ENCODE peak calls at places on chromosomes 1 and 21, in seven cellular contexts. One of them, this sample, is unnamed.

GRCh38 chr1:246564839-246565750 is 966 bp downstream of the TFB2M start:
- DNase-seq in EH: peak
- DNase-seq in NCI-H146: no peak
- DNase-seq in CD8-positive, alpha-beta T cell: no peak
- DNase-seq in Panc1: no peak
- DNase-seq in mesendoderm: no peak
- DNase-seq in tibial artery: no peak
- DNase-seq in this sample: no peak

GRCh38 chr1:35287807-35288640 is 19.5 kb downstream of the ZMYM4 start:
- DNase-seq in EH: peak
- DNase-seq in NCI-H146: no peak
- DNase-seq in CD8-positive, alpha-beta T cell: no peak
- DNase-seq in Panc1: no peak
- DNase-seq in mesendoderm: no peak
- DNase-seq in tibial artery: no peak
- DNase-seq in this sample: no peak

GRCh38 chr1:90074555-90075315 is 79.8 kb downstream of the ZNF326 start:
- DNase-seq in EH: peak
- DNase-seq in NCI-H146: peak
- DNase-seq in CD8-positive, alpha-beta T cell: no peak
- DNase-seq in Panc1: no peak
- DNase-seq in mesendoderm: no peak
- DNase-seq in tibial artery: no peak
- DNase-seq in this sample: peak

GRCh38 chr1:45001011-45001481 is 10.1 kb downstream of the HECTD3 start:
- DNase-seq in EH: no peak
- DNase-seq in NCI-H146: no peak
- DNase-seq in CD8-positive, alpha-beta T cell: no peak
- DNase-seq in Panc1: no peak
- DNase-seq in mesendoderm: peak
- DNase-seq in tibial artery: no peak
- DNase-seq in this sample: no peak

GRCh38 chr1:39609618-39610331 is 29.7 kb downstream of the HEYL start:
- DNase-seq in EH: peak
- DNase-seq in NCI-H146: peak
- DNase-seq in CD8-positive, alpha-beta T cell: peak
- DNase-seq in Panc1: peak
- DNase-seq in mesendoderm: peak
- DNase-seq in tibial artery: peak
- DNase-seq in this sample: no peak

GRCh38 chr1:87766737-87767136 is 438.1 kb downstream of the LMO4 start:
- DNase-seq in EH: peak
- DNase-seq in NCI-H146: no peak
- DNase-seq in CD8-positive, alpha-beta T cell: no peak
- DNase-seq in Panc1: no peak
- DNase-seq in mesendoderm: no peak
- DNase-seq in tibial artery: no peak
- DNase-seq in this sample: no peak

GRCh38 chr1:182182311-182182710 is 120.8 kb upstream of the ZNF648 start:
- DNase-seq in EH: no peak
- DNase-seq in NCI-H146: no peak
- DNase-seq in CD8-positive, alpha-beta T cell: no peak
- DNase-seq in Panc1: no peak
- DNase-seq in mesendoderm: no peak
- DNase-seq in tibial artery: no peak
- DNase-seq in this sample: no peak

GRCh38 chr1:40038693-40039092 is 1.8 kb upstream of the CAP1 start:
- DNase-seq in EH: no peak
- DNase-seq in NCI-H146: no peak
- DNase-seq in CD8-positive, alpha-beta T cell: no peak
- DNase-seq in Panc1: no peak
- DNase-seq in mesendoderm: no peak
- DNase-seq in tibial artery: no peak
- DNase-seq in this sample: no peak

GRCh38 chr21:33664135-33664534 is 21.8 kb downstream of the ITSN1 start:
- DNase-seq in EH: no peak
- DNase-seq in NCI-H146: no peak
- DNase-seq in CD8-positive, alpha-beta T cell: no peak
- DNase-seq in Panc1: no peak
- DNase-seq in mesendoderm: no peak
- DNase-seq in tibial artery: no peak
- DNase-seq in this sample: no peak

GRCh38 chr1:237041795-237042466 is at the start of gene RYR2:
- DNase-seq in EH: no peak
- DNase-seq in NCI-H146: peak
- DNase-seq in CD8-positive, alpha-beta T cell: no peak
- DNase-seq in Panc1: no peak
- DNase-seq in mesendoderm: peak
- DNase-seq in tibial artery: no peak
- DNase-seq in this sample: peak

GRCh38 chr1:182392045-182393028 is 747 bp upstream of the GLUL start:
- DNase-seq in EH: peak
- DNase-seq in NCI-H146: peak
- DNase-seq in CD8-positive, alpha-beta T cell: peak
- DNase-seq in Panc1: no peak
- DNase-seq in mesendoderm: peak
- DNase-seq in tibial artery: peak
- DNase-seq in this sample: peak

This sample was measured in NCI-H345.